ENCODE peak calls at places on chromosomes 3 and 15, in nine cellular contexts. P, E, L, C, N, B, K, Z and V are unnamed samples.

GRCh38 chr3:174355505-174355904 is 503.6 kb upstream of the NAALADL2 start:
- DNase-seq in E (peak), K (no peak), Z (no peak), L (peak), B (no peak), N (no peak), C (no peak), P (no peak), V (no peak)

GRCh38 chr3:25455316-25456232 is 27.5 kb downstream of the RARB start:
- DNase-seq in B (no peak), K (peak), Z (no peak), N (no peak), L (peak), E (no peak), P (peak), C (no peak), V (no peak)

GRCh38 chr3:120203016-120203415 is 82.0 kb downstream of the GPR156 start:
- DNase-seq in L (peak), P (no peak), C (no peak), K (peak), E (peak), Z (no peak), B (no peak), N (no peak), V (peak)

GRCh38 chr3:48997714-48998637 is 7.9 kb downstream of the P4HTM start:
- DNase-seq in C (no peak), N (no peak), Z (no peak), E (no peak), B (no peak), L (no peak), K (no peak), P (no peak), V (no peak)

GRCh38 chr3:161475905-161476304 is 20.7 kb upstream of the OTOL1 start:
- DNase-seq in B (no peak), K (peak), E (no peak), N (no peak), P (no peak), C (no peak), L (peak), Z (no peak), V (no peak)

GRCh38 chr3:169149349-169149890 is 514.1 kb downstream of the MECOM start:
- DNase-seq in Z (peak), L (peak), P (peak), N (peak), C (peak), E (peak), K (peak), B (peak), V (no peak)

GRCh38 chr3:159819676-159820075 is 169.0 kb upstream of the IL12A start:
- DNase-seq in N (no peak), B (no peak), Z (no peak), K (no peak), L (no peak), P (no peak), C (no peak), E (no peak), V (no peak)

GRCh38 chr3:12729313-12729676 is 29.8 kb downstream of the TMEM40 start:
- DNase-seq in Z (no peak), K (no peak), B (no peak), E (no peak), P (peak), N (no peak), C (no peak), L (peak), V (no peak)

GRCh38 chr3:147120029-147120428 is 286.3 kb downstream of the ZIC4 start:
- DNase-seq in Z (no peak), L (peak), P (no peak), E (no peak), C (no peak), N (no peak), K (no peak), B (no peak), V (no peak)

GRCh38 chr3:29057326-29057725 is 223.5 kb upstream of the RBMS3 start:
- DNase-seq in K (peak), N (no peak), E (peak), B (no peak), Z (no peak), L (peak), C (no peak), P (no peak), V (no peak)

GRCh38 chr3:144053121-144053520 is 81.5 kb downstream of the DIPK2A start:
- DNase-seq in P (no peak), Z (no peak), K (no peak), E (no peak), C (no peak), N (no peak), L (peak), B (no peak), V (no peak)

GRCh38 chr3:55860040-55860439 is 372.9 kb upstream of the WNT5A start:
- DNase-seq in K (no peak), C (no peak), N (no peak), E (no peak), B (no peak), Z (no peak), P (no peak), L (no peak), V (peak)

GRCh38 chr15:69265347-69265955 is 33.3 kb upstream of the PAQR5 start:
- DNase-seq in B (no peak), K (no peak), Z (no peak), L (peak), P (no peak), E (no peak), N (no peak), C (peak), V (no peak)